ENCODE peak calls at places on chromosome 15, in four cellular contexts. U, I, E and Q are unnamed samples.

GRCh38 chr15:66751579-66751978 is 49.5 kb downstream of the SMAD6 start:
- DNase-seq in U (peak; percentile 86), I (no peak), E (no peak), Q (no peak)

GRCh38 chr15:41828747-41829270 is 917 bp downstream of the JMJD7 start:
- DNase-seq in U (no peak), I (no peak), E (no peak), Q (no peak)

GRCh38 chr15:58393196-58393790 is 38.5 kb upstream of the LIPC start:
- DNase-seq in U (no peak), I (no peak), E (no peak), Q (no peak)

GRCh38 chr15:65757256-65757655 is 34.8 kb downstream of the DENND4A start:
- DNase-seq in U (no peak), I (no peak), E (no peak), Q (no peak)

GRCh38 chr15:87877114-87877810 is 379.3 kb downstream of the NTRK3 start:
- DNase-seq in U (no peak), I (no peak), E (no peak), Q (no peak)

GRCh38 chr15:70867911-70868467 is 14.0 kb upstream of the LARP6 start:
- DNase-seq in U (no peak), I (no peak), E (no peak), Q (no peak)

GRCh38 chr15:59340325-59340724 is 32.3 kb downstream of the MYO1E start:
- DNase-seq in U (no peak), I (no peak), E (no peak), Q (no peak)

GRCh38 chr15:94126999-94127398 is 104.4 kb upstream of the MCTP2 start:
- DNase-seq in U (no peak), I (peak; percentile 1), E (no peak), Q (no peak)

GRCh38 chr15:65086680-65087111 is 10.2 kb downstream of the KBTBD13 start:
- DNase-seq in U (no peak), I (no peak), E (no peak), Q (no peak)

GRCh38 chr15:41904487-41905359 is 10.9 kb upstream of the SPTBN5 start:
- DNase-seq in U (peak; percentile 45), I (peak; percentile 52), E (peak; percentile 60), Q (peak; percentile 58)

GRCh38 chr15:37520026-37520425 is 414.4 kb upstream of the TMCO5A start:
- DNase-seq in U (no peak), I (no peak), E (no peak), Q (no peak)

GRCh38 chr15:78209646-78210348 is 24.6 kb downstream of the ACSBG1 start:
- DNase-seq in U (peak; percentile 82), I (peak; percentile 14), E (no peak), Q (no peak)

GRCh38 chr15:65423977-65424679 is 1.4 kb upstream of the IGDCC4 start:
- DNase-seq in U (no peak), I (no peak), E (no peak), Q (no peak)

GRCh38 chr15:99450896-99451358 is 114.9 kb upstream of the MEF2A start:
- DNase-seq in U (peak; percentile 68), I (no peak), E (peak; percentile 24), Q (peak; percentile 38)

GRCh38 chr15:72155635-72156616 is 37.7 kb downstream of the SENP8 start:
- DNase-seq in U (peak; percentile 91), I (peak; percentile 73), E (peak; percentile 71), Q (peak; percentile 79)

GRCh38 chr15:41928637-41929620 is 35.1 kb upstream of the SPTBN5 start:
- DNase-seq in U (no peak), I (no peak), E (no peak), Q (no peak)

GRCh38 chr15:46946953-46947352 is 770.4 kb upstream of the SEMA6D start:
- DNase-seq in U (no peak), I (no peak), E (no peak), Q (no peak)

GRCh38 chr15:50891159-50891558 is 17.3 kb upstream of the AP4E1 start:
- DNase-seq in U (no peak), I (no peak), E (no peak), Q (no peak)

GRCh38 chr15:30059771-30060170 is 23.0 kb upstream of the GOLGA8J start:
- DNase-seq in U (no peak), I (no peak), E (no peak), Q (no peak)

GRCh38 chr15:35089556-35089955 is 4.5 kb upstream of the NANOGP8 start:
- DNase-seq in U (no peak), I (no peak), E (no peak), Q (no peak)

GRCh38 chr15:23647421-23648375 is at the start of gene MAGEL2:
- DNase-seq in U (no peak), I (peak; percentile 36), E (no peak), Q (no peak)

GRCh38 chr15:58043192-58043903 is 22.2 kb downstream of the ALDH1A2 start:
- DNase-seq in U (peak; percentile 65), I (no peak), E (peak; percentile 17), Q (no peak)

GRCh38 chr15:82999905-83000671 is 11.4 kb downstream of the C15orf40 start:
- DNase-seq in U (peak; percentile 39), I (peak; percentile 37), E (no peak), Q (no peak)

GRCh38 chr15:90126457-90127435 is 24.5 kb upstream of the IDH2 start:
- DNase-seq in U (peak; percentile 19), I (no peak), E (no peak), Q (no peak)

GRCh38 chr15:37086521-37086920 is 13.8 kb downstream of the MEIS2 start:
- DNase-seq in U (no peak), I (no peak), E (no peak), Q (no peak)

GRCh38 chr15:44081223-44082013 is 113.7 kb downstream of the FRMD5 start:
- DNase-seq in U (no peak), I (no peak), E (no peak), Q (no peak)

GRCh38 chr15:25408428-25408827 is 30.4 kb downstream of the UBE3A start:
- DNase-seq in U (no peak), I (no peak), E (no peak), Q (no peak)

GRCh38 chr15:56001476-56002078 is 8.2 kb upstream of the NEDD4 start:
- DNase-seq in U (no peak), I (no peak), E (no peak), Q (no peak)

GRCh38 chr15:75065467-75065850 is 42.1 kb downstream of the PPCDC start:
- DNase-seq in U (peak; percentile 66), I (peak; percentile 74), E (no peak), Q (no peak)

GRCh38 chr15:68561146-68561545 is 17.6 kb upstream of the CORO2B start:
- DNase-seq in U (no peak), I (no peak), E (no peak), Q (no peak)